ENCODE peak calls at places on chromosome 12, in four cellular contexts. K is heart right ventricle, M is type B pancreatic cell, W is mesothelial cell of epicardium. O is an unnamed sample.

GRCh38 chr12:105978686-105979085 is 160.1 kb downstream of the NUAK1 start:
- DNase-seq in K (no peak), M (no peak), W (no peak), O (no peak)

GRCh38 chr12:54191550-54192022 is 2.8 kb upstream of the SMUG1 start:
- DNase-seq in K (peak; percentile 72), M (peak; percentile 86), W (peak; percentile 84), O (peak; percentile 85)

GRCh38 chr12:116423053-116423452 is 136.1 kb upstream of the MAP1LC3B2 start:
- DNase-seq in K (no peak), M (no peak), W (no peak), O (no peak)

GRCh38 chr12:76310110-76310509 is 38.1 kb downstream of the BBS10 start:
- DNase-seq in K (no peak), M (no peak), W (no peak), O (no peak)

GRCh38 chr12:69569236-69569635 is 16.0 kb upstream of the CCT2 start:
- DNase-seq in K (no peak), M (no peak), W (no peak), O (no peak)

GRCh38 chr12:52358575-52359350 is 8.5 kb downstream of the KRT85 start:
- DNase-seq in K (no peak), M (no peak), W (no peak), O (no peak)

GRCh38 chr12:103877934-103878510 is 37.0 kb upstream of the NT5DC3 start:
- DNase-seq in K (no peak), M (no peak), W (peak; percentile 56), O (no peak)

GRCh38 chr12:43338848-43339526 is 213.0 kb downstream of the ADAMTS20 start:
- DNase-seq in K (no peak), M (no peak), W (no peak), O (no peak)

GRCh38 chr12:81896771-81897170 is 137.6 kb upstream of the PPFIA2 start:
- DNase-seq in K (no peak), M (no peak), W (no peak), O (no peak)